ENCODE peak calls at places on chromosomes 6 and 20, in six cellular contexts. N is K562, L is upper lobe of left lung, U is HepG2, B is A549, Y is GM12878. I is an unnamed sample.

GRCh38 chr20:49999329-49999728 is 16.5 kb downstream of the SNAI1 start:
- ATAC-seq in N (no peak), L (no peak), U (no peak), B (no peak), Y (peak), I (no peak)

GRCh38 chr20:62159835-62160234 is 16.3 kb downstream of the SS18L1 start:
- ATAC-seq in N (no peak), L (no peak), U (no peak), B (no peak), Y (peak), I (no peak)

GRCh38 chr20:33773412-33774089 is 37.6 kb upstream of the CHMP4B start:
- ATAC-seq in N (no peak), L (no peak), U (no peak), B (no peak), Y (peak), I (no peak)

GRCh38 chr6:133921249-133921859 is 31.7 kb upstream of the TBPL1 start:
- ATAC-seq in N (peak), L (peak), U (peak), B (peak), Y (peak), I (peak)

GRCh38 chr20:38673731-38674177 is 50.5 kb upstream of the SLC32A1 start:
- ATAC-seq in N (peak), L (peak), U (peak), B (no peak), Y (peak), I (no peak)

GRCh38 chr6:167323111-167323510 is 1.8 kb upstream of the TTLL2 start:
- ATAC-seq in N (no peak), L (no peak), U (no peak), B (no peak), Y (no peak), I (no peak)

GRCh38 chr6:3309391-3310050 is 50.8 kb downstream of the PSMG4 start:
- ATAC-seq in N (no peak), L (no peak), U (no peak), B (no peak), Y (peak), I (no peak)

GRCh38 chr6:40511884-40512283 is 75.3 kb downstream of the LRFN2 start:
- ATAC-seq in N (no peak), L (no peak), U (no peak), B (no peak), Y (no peak), I (no peak)

GRCh38 chr20:61295726-61296628 is 43.9 kb downstream of the CDH4 start:
- ATAC-seq in N (peak), L (no peak), U (peak), B (peak), Y (no peak), I (no peak)

GRCh38 chr6:36613200-36613995 is 19.2 kb downstream of the SRSF3 start:
- ATAC-seq in N (no peak), L (no peak), U (no peak), B (no peak), Y (no peak), I (no peak)

GRCh38 chr6:143877584-143878271 is 13.5 kb downstream of the ZC2HC1B start:
- ATAC-seq in N (no peak), L (no peak), U (no peak), B (no peak), Y (no peak), I (no peak)

GRCh38 chr6:46022110-46022948 is 6.7 kb upstream of the CLIC5 start:
- ATAC-seq in N (no peak), L (no peak), U (no peak), B (no peak), Y (no peak), I (no peak)

GRCh38 chr6:17740559-17741220 is 34.0 kb upstream of the NUP153 start:
- ATAC-seq in N (peak), L (no peak), U (peak), B (peak), Y (no peak), I (no peak)

GRCh38 chr6:99236010-99236409 is 113.5 kb downstream of the FAXC start:
- ATAC-seq in N (no peak), L (no peak), U (no peak), B (no peak), Y (no peak), I (no peak)

GRCh38 chr6:147930743-147931142 is 411.9 kb upstream of the SASH1 start:
- ATAC-seq in N (peak), L (no peak), U (no peak), B (no peak), Y (no peak), I (no peak)

GRCh38 chr6:74731204-74731603 is 474.6 kb downstream of the COL12A1 start:
- ATAC-seq in N (no peak), L (no peak), U (no peak), B (no peak), Y (no peak), I (no peak)

GRCh38 chr20:44850272-44850671 is 35.2 kb upstream of the YWHAB start:
- ATAC-seq in N (no peak), L (no peak), U (no peak), B (no peak), Y (no peak), I (no peak)

GRCh38 chr20:31678389-31679356 is 41.0 kb downstream of the COX4I2 start:
- ATAC-seq in N (no peak), L (no peak), U (peak), B (peak), Y (no peak), I (no peak)

DNA sequence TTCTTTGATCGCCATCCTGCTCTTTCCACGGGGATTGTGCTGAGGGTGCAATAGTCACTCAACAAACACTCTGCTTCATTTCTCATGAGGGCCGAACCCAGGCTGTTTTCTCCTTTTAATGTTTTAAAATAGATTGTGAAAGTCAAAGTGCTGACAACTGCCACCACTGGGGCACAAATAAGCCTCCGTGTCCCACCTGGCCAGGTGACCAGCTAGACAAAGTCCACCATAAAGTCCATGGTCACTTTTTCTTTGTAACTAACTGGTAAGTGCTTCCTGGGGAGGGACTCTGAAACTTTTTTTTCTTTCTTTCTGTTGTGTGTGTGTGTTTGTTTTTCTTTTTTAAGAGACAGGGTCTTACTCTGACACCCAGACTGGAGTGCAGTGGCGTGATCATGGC is 219.8 kb downstream of the LY86 start:
- ATAC-seq in N (no peak), L (no peak), U (no peak), B (no peak), Y (no peak), I (no peak)
- H3K4me3 ChIP-seq in N (no peak), L (no peak), U (no peak), B (no peak), Y (no peak), I (no peak)

GRCh38 chr6:144939926-144940325 is 654.8 kb downstream of the UTRN start:
- ATAC-seq in N (no peak), L (no peak), U (no peak), B (no peak), Y (no peak), I (no peak)
- TF ChIP-seq EP300 in N (no peak), L (no peak), U (no peak), B (no peak), Y (no peak), I (no peak)

GRCh38 chr6:130188207-130188899 is 34.4 kb downstream of the SAMD3 start:
- ATAC-seq in N (no peak), L (no peak), U (no peak), B (no peak), Y (no peak), I (no peak)

GRCh38 chr6:130187335-130188206 is 35.2 kb downstream of the SAMD3 start:
- ATAC-seq in N (no peak), L (no peak), U (no peak), B (no peak), Y (no peak), I (no peak)

GRCh38 chr6:130189691-130190459 is 32.9 kb downstream of the SAMD3 start:
- ATAC-seq in N (no peak), L (no peak), U (no peak), B (no peak), Y (no peak), I (no peak)

GRCh38 chr6:130190701-130191375 is 31.9 kb downstream of the SAMD3 start:
- ATAC-seq in N (peak), L (no peak), U (no peak), B (no peak), Y (no peak), I (no peak)

DNA sequence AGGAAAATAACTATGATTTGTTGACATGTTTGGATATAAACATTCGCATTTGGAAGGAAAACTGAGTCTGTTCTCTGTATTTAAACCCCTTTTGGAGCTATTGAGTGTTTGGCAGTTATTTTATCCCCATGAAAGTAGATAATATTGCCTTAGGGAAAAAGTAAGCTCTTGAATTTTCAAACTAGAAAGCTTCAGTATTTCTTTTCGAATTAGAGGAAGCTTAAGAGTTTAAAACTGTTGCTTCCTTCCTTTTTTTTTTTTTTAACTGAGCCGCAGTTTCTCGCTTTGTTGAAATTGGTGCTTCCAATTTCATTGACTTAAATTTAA is 31.4 kb downstream of the SAMD3 start:
- ATAC-seq in N (no peak), L (no peak), U (no peak), B (no peak), Y (no peak), I (no peak)
- H3K4me3 ChIP-seq in N (no peak), L (no peak), U (no peak), B (no peak), Y (no peak), I (no peak)

GRCh38 chr20:46712056-46712636 is 2.7 kb downstream of the SLC2A10 start:
- ATAC-seq in N (no peak), L (no peak), U (no peak), B (no peak), Y (no peak), I (no peak)

GRCh38 chr20:46720019-46720418 is 10.6 kb downstream of the SLC2A10 start:
- ATAC-seq in N (no peak), L (no peak), U (no peak), B (no peak), Y (no peak), I (no peak)

GRCh38 chr20:46713957-46714834 is 4.7 kb downstream of the SLC2A10 start:
- ATAC-seq in N (no peak), L (no peak), U (no peak), B (no peak), Y (no peak), I (no peak)

GRCh38 chr20:46717818-46718541 is 8.5 kb downstream of the SLC2A10 start:
- ATAC-seq in N (no peak), L (no peak), U (no peak), B (no peak), Y (no peak), I (no peak)

DNA sequence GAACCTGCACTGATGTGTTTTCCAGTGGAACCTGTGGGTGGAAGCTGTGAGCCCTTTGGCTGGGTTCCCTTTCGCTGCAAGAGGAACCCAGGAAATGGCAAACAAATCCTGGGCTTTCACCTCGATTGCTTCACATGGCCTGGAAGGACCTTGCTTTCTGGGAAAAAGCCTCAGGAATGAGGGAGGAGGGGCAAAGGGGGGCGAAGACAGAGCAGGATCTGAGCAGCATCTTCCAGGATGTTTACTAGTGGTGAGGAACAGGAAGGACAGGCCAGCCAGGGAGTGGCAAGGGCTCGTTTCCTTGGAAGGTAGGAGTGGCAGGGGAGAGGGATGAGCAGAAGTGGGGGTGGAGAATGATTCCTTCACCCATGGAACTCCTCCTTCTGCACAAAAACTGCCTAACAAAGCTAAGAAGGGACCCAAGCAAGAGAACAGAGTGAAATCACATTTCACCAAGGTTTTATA is 5.9 kb downstream of the SLC2A10 start:
- ATAC-seq in N (no peak), L (peak), U (peak), B (peak), Y (no peak), I (peak)
- TF ChIP-seq EP300 in N (no peak), L (no peak), U (no peak), B (no peak), Y (no peak), I (no peak)